ENCODE peak calls at places on chromosomes 3 and 15, in nine cellular contexts. H is H7, D is ascending aorta, V is GM12865, Z is PC-9, A is choroid plexus epithelial cell, Y is GM12864, O is sigmoid colon, I is PC-3. J is an unnamed sample.

GRCh38 chr15:89587955-89588354 is 12.7 kb downstream of the TICRR start:
- DNase-seq in I (peak; percentile 62), O (no peak), V (no peak), H (no peak), A (peak; percentile 53), D (no peak), Z (no peak), Y (no peak), J (peak; percentile 31)

GRCh38 chr15:26011916-26012315 is 148.8 kb upstream of the ATP10A start:
- DNase-seq in I (no peak), Y (no peak), A (no peak), O (no peak), D (no peak), H (no peak), Z (no peak), V (no peak), J (no peak)

GRCh38 chr3:65635661-65636060 is 403.1 kb downstream of the MAGI1 start:
- DNase-seq in V (no peak), D (no peak), H (no peak), A (no peak), Y (no peak), O (no peak), Z (no peak), I (no peak), J (no peak)

GRCh38 chr3:156694536-156694935 is 20.1 kb downstream of the TIPARP start:
- DNase-seq in A (no peak), O (no peak), Z (no peak), I (peak; percentile 63), V (no peak), D (no peak), H (no peak), Y (no peak), J (peak; percentile 78)

GRCh38 chr15:80777836-80778620 is 1.1 kb upstream of the CEMIP start:
- DNase-seq in I (peak; percentile 59), A (peak; percentile 41), Z (peak; percentile 33), Y (no peak), V (no peak), H (no peak), D (no peak), O (no peak), J (no peak)

GRCh38 chr3:136624894-136625815 is 127.0 kb downstream of the STAG1 start:
- DNase-seq in A (peak; percentile 27), H (peak; percentile 7), V (peak; percentile 8), Z (peak; percentile 55), I (peak; percentile 84), O (no peak), Y (no peak), D (no peak), J (no peak)

GRCh38 chr3:120726784-120727183 is 15.5 kb downstream of the RABL3 start:
- DNase-seq in Z (no peak), I (no peak), H (no peak), Y (no peak), O (no peak), A (peak; percentile 18), V (no peak), D (no peak), J (peak; percentile 9)

GRCh38 chr3:53180305-53181023 is 19.5 kb downstream of the PRKCD start:
- DNase-seq in O (no peak), H (no peak), V (peak; percentile 91), Y (peak; percentile 88), Z (no peak), I (no peak), A (no peak), D (no peak), J (no peak)

GRCh38 chr3:195758721-195759353 is 38.1 kb downstream of the MUC20 start:
- DNase-seq in O (no peak), Z (no peak), H (no peak), V (no peak), A (no peak), I (no peak), D (no peak), Y (no peak), J (no peak)

GRCh38 chr3:33047842-33048834 is 48.8 kb downstream of the GLB1 start:
- DNase-seq in Z (no peak), V (peak; percentile 63), I (no peak), D (no peak), A (no peak), Y (no peak), H (no peak), O (no peak), J (no peak)

GRCh38 chr3:176951144-176951543 is 246.1 kb downstream of the TBL1XR1 start:
- DNase-seq in D (peak; percentile 24), A (no peak), V (no peak), Z (peak; percentile 10), O (no peak), Y (no peak), H (no peak), I (peak; percentile 28), J (no peak)

GRCh38 chr3:41199866-41200668 is 762 bp downstream of the CTNNB1 start:
- DNase-seq in O (peak; percentile 70), V (peak; percentile 62), Z (peak; percentile 17), D (no peak), H (peak; percentile 89), A (peak; percentile 50), I (peak; percentile 46), Y (no peak), J (peak; percentile 39)

GRCh38 chr3:30768703-30769550 is 125.5 kb downstream of the GADL1 start:
- DNase-seq in V (peak; percentile 67), H (peak; percentile 24), O (peak; percentile 78), A (peak; percentile 79), D (no peak), Y (peak; percentile 12), Z (peak; percentile 61), I (peak; percentile 87), J (peak; percentile 67)

GRCh38 chr3:164897335-164897734 is 181.0 kb downstream of the SI start:
- DNase-seq in A (no peak), V (no peak), Y (no peak), D (no peak), H (no peak), Z (peak; percentile 25), I (no peak), O (no peak), J (no peak)

GRCh38 chr15:59410448-59410896 is 27.5 kb upstream of the FAM81A start:
- DNase-seq in Z (no peak), O (no peak), I (peak; percentile 47), H (no peak), V (peak; percentile 56), A (no peak), Y (no peak), D (no peak), J (peak; percentile 14)

GRCh38 chr15:57377478-57377847 is 1.2 kb downstream of the CGNL1 start:
- DNase-seq in A (no peak), I (peak; percentile 50), Z (no peak), O (no peak), Y (no peak), V (no peak), D (no peak), H (peak; percentile 45), J (no peak)

DNA sequence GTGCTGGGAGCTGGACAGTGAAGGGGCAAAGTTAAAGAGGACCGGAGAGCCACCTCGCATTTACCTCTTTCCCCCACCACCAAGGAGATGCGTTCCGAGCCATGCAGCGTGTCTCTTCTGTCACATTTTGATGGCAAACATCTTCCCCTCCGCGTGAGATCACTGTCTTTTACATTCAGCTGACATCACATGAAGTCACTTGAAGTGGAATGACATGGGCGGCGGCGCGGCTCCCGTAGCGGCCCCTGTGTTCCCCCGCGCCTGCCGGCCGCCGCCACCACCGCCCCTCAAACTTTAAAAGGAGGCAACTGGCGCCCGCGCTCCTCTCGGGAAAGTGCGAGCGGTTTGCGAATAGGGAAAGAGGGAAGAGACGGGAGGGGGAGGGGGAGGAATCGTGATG is at the start of gene FEZF2:
- DNase-seq in A (no peak), Z (no peak), V (no peak), D (no peak), O (no peak), H (peak; percentile 80), I (no peak), Y (no peak), J (no peak)
- H3K4me3 ChIP-seq in A (no peak within 1 kb of the TSS), Z (no peak within 1 kb of the TSS), V (no peak within 1 kb of the TSS), D (peak within 1 kb of the TSS; percentile 49), O (no peak within 1 kb of the TSS), H (peak within 1 kb of the TSS; percentile 12), I (peak within 1 kb of the TSS; percentile 34), Y (no peak within 1 kb of the TSS), J (no peak within 1 kb of the TSS)

DNA sequence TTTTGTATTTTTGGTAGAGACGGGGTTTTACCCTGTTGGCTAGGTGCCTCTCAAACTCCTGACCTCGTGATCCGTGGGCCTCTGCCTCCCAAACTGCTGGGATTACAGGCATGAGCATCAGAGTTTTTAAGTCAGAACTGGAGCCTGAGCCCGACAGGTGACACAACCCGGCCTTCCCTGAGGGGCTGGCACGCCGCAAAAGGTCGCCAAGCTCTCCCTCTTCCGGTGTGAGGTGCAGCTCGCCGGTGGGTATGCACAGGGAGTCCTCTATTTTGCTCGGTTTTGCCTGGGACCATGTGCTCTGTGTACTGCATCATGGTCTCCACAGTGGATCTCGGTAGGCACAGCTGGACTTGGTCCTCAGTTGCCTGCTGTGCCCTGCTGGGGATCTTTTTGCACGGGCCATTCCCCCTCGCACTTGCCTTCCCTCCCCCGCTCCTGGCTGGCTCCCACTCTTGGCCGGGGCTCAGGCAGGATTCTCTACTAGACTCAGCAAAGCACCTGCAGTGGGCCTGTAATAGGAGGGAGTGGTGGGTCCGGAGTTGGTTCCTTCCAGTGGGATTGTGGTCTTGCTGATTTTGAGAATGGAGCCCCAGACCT is 101.2 kb upstream of the KLF13 start:
- DNase-seq in A (no peak), Z (no peak), O (no peak), H (no peak), V (no peak), Y (no peak), D (no peak), I (no peak), J (no peak)
- H3K4me3 ChIP-seq in A (no peak overlapping the region), Z (no peak overlapping the region), O (no peak overlapping the region), H (no peak overlapping the region), V (no peak overlapping the region), Y (no peak overlapping the region), D (no peak overlapping the region), I (no peak overlapping the region), J (no peak overlapping the region)

GRCh38 chr3:38276917-38277630 is 5.0 kb upstream of the SLC22A14 start:
- DNase-seq in H (no peak), A (no peak), Y (no peak), O (no peak), V (no peak), I (no peak), D (no peak), Z (no peak), J (no peak)
- H3K4me3 ChIP-seq in H (no peak overlapping the region), A (no peak overlapping the region), Y (no peak overlapping the region), O (no peak overlapping the region), V (no peak overlapping the region), I (no peak overlapping the region), D (no peak overlapping the region), Z (no peak overlapping the region), J (no peak overlapping the region)

DNA sequence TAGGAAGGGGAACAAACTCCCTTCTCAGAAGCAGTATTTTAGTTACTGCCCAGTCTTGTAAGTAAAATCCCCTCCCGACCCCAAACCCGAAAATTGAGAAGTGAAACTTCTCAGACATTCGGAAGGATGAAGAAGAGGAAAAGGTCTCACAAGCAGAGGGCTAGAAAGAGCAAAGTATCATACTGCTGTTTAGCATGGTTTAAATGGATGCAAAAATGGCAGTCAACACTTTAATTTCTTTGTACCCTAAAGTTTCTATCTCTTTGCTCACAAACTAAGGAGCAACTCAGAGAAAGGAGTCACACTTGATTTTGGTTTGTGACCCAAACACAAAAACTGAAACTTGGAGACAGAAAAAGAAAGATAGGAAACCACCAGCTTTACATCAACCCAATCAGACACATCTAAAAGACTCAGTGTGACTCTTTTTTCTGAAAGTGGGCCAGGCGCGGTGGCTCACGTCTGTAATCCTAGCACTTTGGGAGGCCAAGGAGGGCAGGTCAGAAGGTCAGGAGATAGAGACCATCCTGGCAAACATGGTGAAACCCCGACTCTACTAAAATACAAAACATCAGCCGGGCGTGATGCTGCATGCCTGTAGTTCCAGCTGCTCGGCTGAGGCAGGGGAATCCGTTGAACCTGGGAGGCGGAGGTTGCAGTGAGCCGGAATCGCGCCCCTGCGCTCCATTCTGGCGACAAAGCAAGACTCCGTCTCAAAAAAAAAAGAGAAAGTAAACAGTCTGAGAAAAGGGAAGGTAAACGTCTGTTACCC is 63.2 kb upstream of the ATP11B start:
- DNase-seq in D (no peak), V (peak; percentile 85), Z (no peak), O (no peak), Y (peak; percentile 49), I (no peak), A (no peak), H (no peak), J (no peak)
- H3K4me3 ChIP-seq in D (no peak overlapping the region), V (peak overlapping the region; percentile 63), Z (no peak overlapping the region), O (no peak overlapping the region), Y (peak overlapping the region; percentile 42), I (no peak overlapping the region), A (no peak overlapping the region), H (no peak overlapping the region), J (no peak overlapping the region)

J was measured in fibroblast of villous mesenchyme.